ENCODE peak calls at places on chromosomes 1 and 21, in ten cellular contexts. One of them, this sample, is unnamed.

GRCh38 chr1:183885142-183885735 is 80.3 kb downstream of the RGL1 start:
- DNase-seq in fibroblast of pulmonary artery: no peak
- DNase-seq in HT1080: no peak
- DNase-seq in NB4: no peak
- DNase-seq in GM20000: no peak
- DNase-seq in effector CD4-positive, alpha-beta T cell: no peak
- DNase-seq in hepatocyte: no peak
- DNase-seq in uterus: no peak
- DNase-seq in GM03348: no peak
- DNase-seq in GM19239: no peak
- DNase-seq in this sample: no peak

GRCh38 chr1:197145451-197146029 is 929 bp downstream of the ASPM start:
- DNase-seq in uterus: no peak
- DNase-seq in GM03348: no peak
- DNase-seq in NB4: peak; percentile 26
- DNase-seq in effector CD4-positive, alpha-beta T cell: no peak
- DNase-seq in hepatocyte: no peak
- DNase-seq in GM20000: no peak
- DNase-seq in HT1080: peak; percentile 2
- DNase-seq in fibroblast of pulmonary artery: no peak
- DNase-seq in GM19239: no peak
- DNase-seq in this sample: no peak

GRCh38 chr1:213060836-213061235 is 9.8 kb downstream of the RPS6KC1 start:
- DNase-seq in effector CD4-positive, alpha-beta T cell: no peak
- DNase-seq in HT1080: no peak
- DNase-seq in GM19239: no peak
- DNase-seq in uterus: no peak
- DNase-seq in hepatocyte: no peak
- DNase-seq in NB4: no peak
- DNase-seq in fibroblast of pulmonary artery: no peak
- DNase-seq in GM20000: no peak
- DNase-seq in GM03348: no peak
- DNase-seq in this sample: no peak

GRCh38 chr21:38671716-38672115 is 134.0 kb upstream of the ETS2 start:
- DNase-seq in GM20000: no peak
- DNase-seq in GM03348: peak; percentile 57
- DNase-seq in HT1080: no peak
- DNase-seq in uterus: no peak
- DNase-seq in fibroblast of pulmonary artery: peak; percentile 35
- DNase-seq in NB4: no peak
- DNase-seq in GM19239: no peak
- DNase-seq in hepatocyte: no peak
- DNase-seq in effector CD4-positive, alpha-beta T cell: no peak
- DNase-seq in this sample: no peak

GRCh38 chr1:27298632-27299384 is 23.2 kb upstream of the TMEM222 start:
- DNase-seq in NB4: no peak
- DNase-seq in hepatocyte: no peak
- DNase-seq in uterus: no peak
- DNase-seq in GM19239: no peak
- DNase-seq in HT1080: no peak
- DNase-seq in fibroblast of pulmonary artery: no peak
- DNase-seq in GM03348: no peak
- DNase-seq in effector CD4-positive, alpha-beta T cell: no peak
- DNase-seq in GM20000: no peak
- DNase-seq in this sample: no peak

GRCh38 chr21:45074818-45075605 is 632 bp downstream of the ADARB1 start:
- DNase-seq in uterus: no peak
- DNase-seq in HT1080: no peak
- DNase-seq in NB4: peak; percentile 70
- DNase-seq in effector CD4-positive, alpha-beta T cell: no peak
- DNase-seq in GM19239: no peak
- DNase-seq in GM20000: peak; percentile 54
- DNase-seq in hepatocyte: peak; percentile 37
- DNase-seq in fibroblast of pulmonary artery: peak; percentile 15
- DNase-seq in GM03348: peak; percentile 39
- DNase-seq in this sample: peak; percentile 19

GRCh38 chr1:21451981-21452411 is 12.1 kb downstream of the NBPF3 start:
- DNase-seq in fibroblast of pulmonary artery: peak; percentile 21
- DNase-seq in GM19239: no peak
- DNase-seq in hepatocyte: no peak
- DNase-seq in NB4: no peak
- DNase-seq in GM20000: no peak
- DNase-seq in effector CD4-positive, alpha-beta T cell: no peak
- DNase-seq in uterus: no peak
- DNase-seq in HT1080: no peak
- DNase-seq in GM03348: peak; percentile 21
- DNase-seq in this sample: no peak

GRCh38 chr1:48851638-48852037 is 74.9 kb upstream of the BEND5 start:
- DNase-seq in effector CD4-positive, alpha-beta T cell: no peak
- DNase-seq in GM03348: peak; percentile 42
- DNase-seq in NB4: no peak
- DNase-seq in hepatocyte: no peak
- DNase-seq in uterus: no peak
- DNase-seq in GM20000: no peak
- DNase-seq in fibroblast of pulmonary artery: peak; percentile 18
- DNase-seq in GM19239: no peak
- DNase-seq in HT1080: peak; percentile 88
- DNase-seq in this sample: no peak

GRCh38 chr1:161884475-161884874 is 118.4 kb downstream of the ATF6 start:
- DNase-seq in GM19239: no peak
- DNase-seq in fibroblast of pulmonary artery: peak; percentile 11
- DNase-seq in NB4: no peak
- DNase-seq in uterus: no peak
- DNase-seq in effector CD4-positive, alpha-beta T cell: no peak
- DNase-seq in GM20000: no peak
- DNase-seq in GM03348: no peak
- DNase-seq in HT1080: no peak
- DNase-seq in hepatocyte: no peak
- DNase-seq in this sample: no peak